ENCODE peak calls at places on chromosomes 11 and 22, in eight cellular contexts. One of them, this sample, is unnamed. For H3K36me3, the result is how much of the 10 kb centered on the place peaks cover.

GRCh38 chr11:77127969-77128691 is at the start of gene MYO7A:
- DNase-seq in upper lobe of left lung: peak
- DNase-seq in prostate gland: no peak
- DNase-seq in OCI-LY7: peak
- DNase-seq in lung: no peak
- DNase-seq in CD8-positive, alpha-beta T cell: no peak
- DNase-seq in body of pancreas: peak
- DNase-seq in K562: peak
- DNase-seq in this sample: no peak

GRCh38 chr11:15673408-15673811 is 558.7 kb downstream of the INSC start:
- DNase-seq in K562: no peak
- DNase-seq in prostate gland: no peak
- DNase-seq in body of pancreas: no peak
- DNase-seq in lung: peak
- DNase-seq in OCI-LY7: no peak
- DNase-seq in upper lobe of left lung: no peak
- DNase-seq in CD8-positive, alpha-beta T cell: no peak
- DNase-seq in this sample: no peak

GRCh38 chr11:2093575-2094353 is 45.4 kb downstream of the IGF2 start:
- DNase-seq in K562: no peak
- DNase-seq in CD8-positive, alpha-beta T cell: no peak
- DNase-seq in OCI-LY7: no peak
- DNase-seq in upper lobe of left lung: peak
- DNase-seq in body of pancreas: peak
- DNase-seq in prostate gland: peak
- DNase-seq in lung: no peak
- DNase-seq in this sample: no peak

GRCh38 chr11:111137846-111138245 is 107.7 kb upstream of the POU2AF2 start:
- DNase-seq in lung: no peak
- DNase-seq in upper lobe of left lung: no peak
- DNase-seq in body of pancreas: no peak
- DNase-seq in prostate gland: peak
- DNase-seq in K562: no peak
- DNase-seq in CD8-positive, alpha-beta T cell: no peak
- DNase-seq in OCI-LY7: no peak
- DNase-seq in this sample: no peak

GRCh38 chr11:131042041-131042390 is 125.7 kb upstream of the SNX19 start:
- DNase-seq in lung: no peak
- DNase-seq in body of pancreas: no peak
- DNase-seq in upper lobe of left lung: no peak
- DNase-seq in prostate gland: no peak
- DNase-seq in K562: no peak
- DNase-seq in OCI-LY7: no peak
- DNase-seq in CD8-positive, alpha-beta T cell: no peak
- DNase-seq in this sample: no peak

GRCh38 chr22:43227231-43227630 is 40.3 kb upstream of the TTLL12 start:
- DNase-seq in K562: peak
- DNase-seq in lung: no peak
- DNase-seq in OCI-LY7: no peak
- DNase-seq in body of pancreas: no peak
- DNase-seq in CD8-positive, alpha-beta T cell: no peak
- DNase-seq in upper lobe of left lung: peak
- DNase-seq in prostate gland: no peak
- DNase-seq in this sample: no peak

GRCh38 chr22:36233796-36234195 is 5.5 kb downstream of the APOL2 start:
- DNase-seq in upper lobe of left lung: no peak
- DNase-seq in prostate gland: no peak
- DNase-seq in body of pancreas: no peak
- DNase-seq in lung: no peak
- DNase-seq in K562: no peak
- DNase-seq in CD8-positive, alpha-beta T cell: no peak
- DNase-seq in OCI-LY7: no peak
- DNase-seq in this sample: no peak

GRCh38 chr11:125147280-125147679 is 17.3 kb upstream of the PKNOX2 start:
- DNase-seq in K562: no peak
- DNase-seq in upper lobe of left lung: no peak
- DNase-seq in prostate gland: no peak
- DNase-seq in CD8-positive, alpha-beta T cell: no peak
- DNase-seq in lung: no peak
- DNase-seq in body of pancreas: no peak
- DNase-seq in OCI-LY7: no peak
- DNase-seq in this sample: no peak

GRCh38 chr11:67120881-67121710 is 2.0 kb downstream of the KDM2A start:
- DNase-seq in CD8-positive, alpha-beta T cell: no peak
- DNase-seq in prostate gland: peak
- DNase-seq in upper lobe of left lung: no peak
- DNase-seq in lung: peak
- DNase-seq in body of pancreas: peak
- DNase-seq in K562: no peak
- DNase-seq in OCI-LY7: peak
- DNase-seq in this sample: no peak

GRCh38 chr11:65489061-65489705 is 9.7 kb upstream of the MALAT1 start:
- DNase-seq in upper lobe of left lung: no peak
- DNase-seq in lung: no peak
- DNase-seq in body of pancreas: peak
- DNase-seq in CD8-positive, alpha-beta T cell: no peak
- DNase-seq in prostate gland: no peak
- DNase-seq in OCI-LY7: no peak
- DNase-seq in K562: peak
- DNase-seq in this sample: no peak

GRCh38 chr11:13337986-13338436 is 60.4 kb downstream of the BMAL1 start:
- DNase-seq in lung: no peak
- DNase-seq in CD8-positive, alpha-beta T cell: no peak
- DNase-seq in prostate gland: no peak
- DNase-seq in body of pancreas: no peak
- DNase-seq in OCI-LY7: no peak
- DNase-seq in K562: no peak
- DNase-seq in upper lobe of left lung: no peak
- DNase-seq in this sample: no peak

GRCh38 chr11:595400-595799 is 19.1 kb downstream of the PHRF1 start:
- DNase-seq in K562: no peak
- DNase-seq in lung: no peak
- DNase-seq in prostate gland: no peak
- DNase-seq in CD8-positive, alpha-beta T cell: no peak
- DNase-seq in upper lobe of left lung: peak
- DNase-seq in OCI-LY7: no peak
- DNase-seq in body of pancreas: no peak
- DNase-seq in this sample: no peak

GRCh38 chr11:592918-593317 is 16.6 kb downstream of the PHRF1 start:
- DNase-seq in prostate gland: no peak
- DNase-seq in K562: no peak
- DNase-seq in lung: no peak
- DNase-seq in OCI-LY7: no peak
- DNase-seq in CD8-positive, alpha-beta T cell: no peak
- DNase-seq in upper lobe of left lung: peak
- DNase-seq in body of pancreas: no peak
- DNase-seq in this sample: no peak

GRCh38 chr11:592501-592900 is 16.2 kb downstream of the PHRF1 start:
- DNase-seq in upper lobe of left lung: peak
- DNase-seq in body of pancreas: no peak
- DNase-seq in prostate gland: no peak
- DNase-seq in lung: no peak
- DNase-seq in K562: no peak
- DNase-seq in OCI-LY7: no peak
- DNase-seq in CD8-positive, alpha-beta T cell: no peak
- DNase-seq in this sample: no peak

GRCh38 chr11:590997-591396 is 14.7 kb downstream of the PHRF1 start:
- DNase-seq in OCI-LY7: no peak
- DNase-seq in K562: no peak
- DNase-seq in body of pancreas: no peak
- DNase-seq in lung: no peak
- DNase-seq in upper lobe of left lung: no peak
- DNase-seq in prostate gland: no peak
- DNase-seq in CD8-positive, alpha-beta T cell: no peak
- DNase-seq in this sample: no peak

DNA sequence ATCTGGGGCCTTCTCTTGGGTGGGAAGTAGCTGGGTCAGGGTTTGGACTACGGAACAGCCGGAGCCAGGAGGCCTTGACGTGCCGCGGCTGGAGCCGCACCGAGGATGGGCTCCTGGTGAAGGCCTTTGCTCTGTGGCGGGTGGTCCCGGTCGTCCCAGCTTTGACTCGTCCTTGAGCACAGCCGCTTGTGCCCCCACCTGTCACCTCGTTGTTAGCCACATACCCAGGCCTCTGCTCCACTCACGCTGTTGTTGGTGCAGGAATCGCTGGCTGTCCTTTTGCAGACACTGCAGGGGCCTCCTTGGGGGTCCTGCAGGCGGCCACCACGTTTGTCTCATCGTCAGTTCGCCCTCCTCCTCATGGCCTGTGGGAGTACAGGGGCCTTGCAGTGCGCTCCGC is 17.1 kb downstream of the PHRF1 start:
- DNase-seq in lung: no peak
- DNase-seq in upper lobe of left lung: peak
- DNase-seq in prostate gland: no peak
- DNase-seq in CD8-positive, alpha-beta T cell: no peak
- DNase-seq in body of pancreas: no peak
- DNase-seq in K562: no peak
- DNase-seq in OCI-LY7: no peak
- DNase-seq in this sample: no peak
- H3K36me3 ChIP-seq in lung: under half
- H3K36me3 ChIP-seq in upper lobe of left lung: half or more
- H3K36me3 ChIP-seq in prostate gland: under half
- H3K36me3 ChIP-seq in CD8-positive, alpha-beta T cell: half or more
- H3K36me3 ChIP-seq in body of pancreas: under half
- H3K36me3 ChIP-seq in K562: half or more
- H3K36me3 ChIP-seq in OCI-LY7: half or more
- H3K36me3 ChIP-seq in this sample: under half

GRCh38 chr22:31259798-31260473 is 32.4 kb downstream of the PIK3IP1 start:
- DNase-seq in body of pancreas: no peak
- DNase-seq in upper lobe of left lung: no peak
- DNase-seq in CD8-positive, alpha-beta T cell: no peak
- DNase-seq in OCI-LY7: no peak
- DNase-seq in lung: no peak
- DNase-seq in K562: no peak
- DNase-seq in prostate gland: no peak
- DNase-seq in this sample: no peak
- H3K36me3 ChIP-seq in body of pancreas: under half
- H3K36me3 ChIP-seq in upper lobe of left lung: half or more
- H3K36me3 ChIP-seq in CD8-positive, alpha-beta T cell: under half
- H3K36me3 ChIP-seq in OCI-LY7: under half
- H3K36me3 ChIP-seq in lung: under half
- H3K36me3 ChIP-seq in K562: under half
- H3K36me3 ChIP-seq in prostate gland: under half
- H3K36me3 ChIP-seq in this sample: under half

GRCh38 chr22:45014658-45015057 is 4.9 kb upstream of the PHF21B start:
- DNase-seq in CD8-positive, alpha-beta T cell: no peak
- DNase-seq in prostate gland: no peak
- DNase-seq in OCI-LY7: no peak
- DNase-seq in body of pancreas: no peak
- DNase-seq in upper lobe of left lung: no peak
- DNase-seq in lung: no peak
- DNase-seq in K562: no peak
- DNase-seq in this sample: no peak

GRCh38 chr22:45023431-45023830 is 13.6 kb upstream of the PHF21B start:
- DNase-seq in K562: no peak
- DNase-seq in body of pancreas: no peak
- DNase-seq in OCI-LY7: no peak
- DNase-seq in upper lobe of left lung: no peak
- DNase-seq in lung: no peak
- DNase-seq in CD8-positive, alpha-beta T cell: no peak
- DNase-seq in prostate gland: no peak
- DNase-seq in this sample: no peak

GRCh38 chr22:45019861-45020655 is 10.3 kb upstream of the PHF21B start:
- DNase-seq in upper lobe of left lung: peak
- DNase-seq in prostate gland: no peak
- DNase-seq in OCI-LY7: no peak
- DNase-seq in body of pancreas: no peak
- DNase-seq in lung: no peak
- DNase-seq in CD8-positive, alpha-beta T cell: no peak
- DNase-seq in K562: no peak
- DNase-seq in this sample: no peak
- H3K36me3 ChIP-seq in upper lobe of left lung: under half
- H3K36me3 ChIP-seq in prostate gland: under half
- H3K36me3 ChIP-seq in OCI-LY7: under half
- H3K36me3 ChIP-seq in body of pancreas: under half
- H3K36me3 ChIP-seq in lung: under half
- H3K36me3 ChIP-seq in CD8-positive, alpha-beta T cell: under half
- H3K36me3 ChIP-seq in K562: under half
- H3K36me3 ChIP-seq in this sample: under half

GRCh38 chr22:23264610-23265388 is 84.5 kb downstream of the BCR start:
- DNase-seq in upper lobe of left lung: no peak
- DNase-seq in CD8-positive, alpha-beta T cell: no peak
- DNase-seq in body of pancreas: peak
- DNase-seq in K562: peak
- DNase-seq in lung: no peak
- DNase-seq in prostate gland: no peak
- DNase-seq in OCI-LY7: peak
- DNase-seq in this sample: no peak

GRCh38 chr22:23263651-23264555 is 83.6 kb downstream of the BCR start:
- DNase-seq in CD8-positive, alpha-beta T cell: peak
- DNase-seq in lung: no peak
- DNase-seq in prostate gland: no peak
- DNase-seq in OCI-LY7: peak
- DNase-seq in body of pancreas: peak
- DNase-seq in K562: peak
- DNase-seq in upper lobe of left lung: no peak
- DNase-seq in this sample: peak

GRCh38 chr22:23261900-23262450 is 81.7 kb downstream of the BCR start:
- DNase-seq in CD8-positive, alpha-beta T cell: no peak
- DNase-seq in upper lobe of left lung: no peak
- DNase-seq in prostate gland: no peak
- DNase-seq in OCI-LY7: no peak
- DNase-seq in body of pancreas: no peak
- DNase-seq in lung: no peak
- DNase-seq in K562: peak
- DNase-seq in this sample: no peak

GRCh38 chr22:23260645-23261581 is 80.6 kb downstream of the BCR start:
- DNase-seq in CD8-positive, alpha-beta T cell: no peak
- DNase-seq in lung: no peak
- DNase-seq in upper lobe of left lung: no peak
- DNase-seq in K562: peak
- DNase-seq in OCI-LY7: no peak
- DNase-seq in body of pancreas: no peak
- DNase-seq in prostate gland: no peak
- DNase-seq in this sample: no peak

DNA sequence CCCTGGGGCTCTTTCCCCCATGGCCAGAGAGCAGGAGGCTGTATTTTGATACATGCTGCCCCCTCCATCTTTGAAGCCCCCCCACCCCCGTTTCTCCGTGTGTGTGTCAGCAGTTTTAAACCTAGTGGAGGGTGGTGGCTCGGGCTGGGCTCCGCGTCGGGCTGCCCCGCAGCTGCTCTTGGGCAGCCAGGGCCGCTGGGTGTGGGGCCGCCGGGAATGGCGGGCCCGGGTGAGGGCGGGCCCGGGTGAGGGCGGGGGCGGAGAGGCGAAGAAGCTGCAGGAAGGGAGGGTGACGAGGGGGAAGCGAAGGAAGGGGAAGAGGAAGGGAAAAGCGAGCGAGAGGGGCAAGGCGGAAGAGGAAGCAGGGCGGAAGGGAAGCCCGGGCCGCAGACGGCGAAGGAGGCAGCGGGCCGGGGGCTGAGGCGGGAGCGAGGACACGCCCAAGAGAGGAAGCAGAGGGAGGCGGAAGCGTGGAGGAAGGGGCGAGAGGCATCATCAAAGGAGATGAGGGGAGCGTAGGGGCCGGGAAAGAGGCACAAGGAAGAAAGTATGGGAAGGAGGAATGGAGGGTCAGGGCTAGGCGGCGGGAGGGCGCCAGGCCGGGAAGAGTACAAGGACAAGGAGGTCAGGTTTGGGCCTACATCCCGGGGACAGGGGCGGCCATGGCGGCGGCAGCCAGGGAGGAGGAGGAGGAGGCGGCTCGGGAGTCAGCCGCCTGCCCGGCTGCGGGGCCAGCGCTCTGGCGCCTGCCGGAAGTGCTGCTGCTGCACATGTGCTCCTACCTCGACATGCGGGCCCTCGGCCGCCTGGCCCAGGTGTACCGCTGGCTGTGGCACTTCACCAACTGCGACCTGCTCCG is 82.4 kb downstream of the BCR start:
- DNase-seq in body of pancreas: no peak
- DNase-seq in OCI-LY7: no peak
- DNase-seq in upper lobe of left lung: no peak
- DNase-seq in K562: peak
- DNase-seq in prostate gland: no peak
- DNase-seq in CD8-positive, alpha-beta T cell: no peak
- DNase-seq in lung: no peak
- DNase-seq in this sample: no peak
- H3K36me3 ChIP-seq in body of pancreas: under half
- H3K36me3 ChIP-seq in OCI-LY7: under half
- H3K36me3 ChIP-seq in upper lobe of left lung: under half
- H3K36me3 ChIP-seq in K562: half or more
- H3K36me3 ChIP-seq in prostate gland: under half
- H3K36me3 ChIP-seq in CD8-positive, alpha-beta T cell: under half
- H3K36me3 ChIP-seq in lung: under half
- H3K36me3 ChIP-seq in this sample: under half

This sample was measured in CD8-positive, alpha-beta memory T cell.